ENCODE peak calls at places on chromosomes 5 and 9, in seven cellular contexts. Y is H9, H is mesendoderm, M is neuronal stem cell, S is IMR-90, C is H1, D is trophoblast cell. X is an unnamed sample.
A peak's percentile ranks its signal among the peaks of the same experiment; 100 is the strongest.

GRCh38 chr9:136692190-136693134 is 5.2 kb upstream of the AGPAT2 start:
- DNase-seq in Y (no peak), S (no peak), M (no peak), H (no peak), D (no peak), C (peak; percentile 41), X (no peak)

GRCh38 chr5:12614608-12615007 is 710.4 kb upstream of the CTNND2 start:
- DNase-seq in M (no peak), D (no peak), H (no peak), C (no peak), S (no peak), Y (no peak), X (no peak)

GRCh38 chr5:179805070-179805528 is 1.6 kb downstream of the MGAT4B start:
- DNase-seq in C (no peak), H (no peak), Y (no peak), M (no peak), D (no peak), S (no peak), X (no peak)

GRCh38 chr5:16809816-16810502 is 126.1 kb downstream of the MYO10 start:
- DNase-seq in D (peak; percentile 62), H (no peak), C (no peak), S (peak; percentile 49), M (no peak), Y (no peak), X (peak; percentile 85)

GRCh38 chr9:79572891-79573696 is 1.3 kb downstream of the TLE4 start:
- DNase-seq in D (peak; percentile 24), S (no peak), H (peak; percentile 27), C (peak; percentile 66), M (no peak), Y (peak; percentile 34), X (peak; percentile 53)

GRCh38 chr5:177189416-177189815 is 55.8 kb downstream of the NSD1 start:
- DNase-seq in S (peak; percentile 51), H (no peak), M (no peak), C (no peak), Y (no peak), D (no peak), X (peak; percentile 23)

GRCh38 chr5:79567926-79568549 is 44.2 kb upstream of the TENT2 start:
- DNase-seq in Y (no peak), D (peak; percentile 15), S (peak; percentile 57), M (no peak), H (no peak), C (no peak), X (no peak)

GRCh38 chr5:156208271-156208670 is 118.7 kb upstream of the SGCD start:
- DNase-seq in C (no peak), M (peak; percentile 46), Y (no peak), D (no peak), H (peak; percentile 54), S (peak; percentile 33), X (peak; percentile 14)

GRCh38 chr5:119368238-119368630 is 12.4 kb downstream of the TNFAIP8 start:
- DNase-seq in Y (no peak), H (no peak), D (no peak), S (no peak), M (no peak), C (no peak), X (no peak)

GRCh38 chr5:126513703-126514102 is 81.3 kb downstream of the ALDH7A1 start:
- DNase-seq in S (peak; percentile 17), H (no peak), Y (no peak), M (no peak), C (no peak), D (no peak), X (no peak)

GRCh38 chr5:126514159-126515141 is 80.6 kb downstream of the ALDH7A1 start:
- DNase-seq in H (peak; percentile 32), Y (no peak), C (peak; percentile 19), M (no peak), S (peak; percentile 75), D (peak; percentile 64), X (peak; percentile 77)

GRCh38 chr5:126513302-126513701 is 81.7 kb downstream of the ALDH7A1 start:
- DNase-seq in C (no peak), H (no peak), Y (no peak), S (no peak), D (no peak), M (no peak), X (no peak)

GRCh38 chr5:126511961-126512360 is 83.1 kb downstream of the ALDH7A1 start:
- DNase-seq in C (peak; percentile 14), H (no peak), M (no peak), S (no peak), D (no peak), Y (no peak), X (no peak)

GRCh38 chr5:126512451-126512850 is 82.6 kb downstream of the ALDH7A1 start:
- DNase-seq in D (no peak), H (no peak), M (no peak), S (no peak), Y (no peak), C (no peak), X (no peak)
- H2AK5ac ChIP-seq in D (no peak overlapping the region), H (no peak overlapping the region), M (no peak overlapping the region), S (no peak overlapping the region), Y (no peak overlapping the region), C (no peak overlapping the region), X (no peak overlapping the region)

GRCh38 chr9:132670816-132671371 is 630 bp downstream of the GTF3C4 start:
- DNase-seq in H (peak; percentile 72), S (peak; percentile 13), Y (peak; percentile 57), D (no peak), M (peak; percentile 41), C (peak; percentile 60), X (peak; percentile 80)

GRCh38 chr9:132670359-132670815 is at the start of gene GTF3C4:
- DNase-seq in Y (no peak), M (peak; percentile 92), S (peak; percentile 12), D (peak; percentile 53), C (peak; percentile 93), H (no peak), X (peak; percentile 63)

GRCh38 chr9:132669636-132670358 is at the start of gene DDX31:
- DNase-seq in D (peak; percentile 72), C (peak; percentile 85), M (peak; percentile 56), H (peak; percentile 91), S (peak; percentile 76), Y (peak; percentile 86), X (peak; percentile 90)

GRCh38 chr9:132671620-132672412 is 1.6 kb downstream of the GTF3C4 start:
- DNase-seq in Y (no peak), S (peak; percentile 47), H (no peak), M (no peak), C (no peak), D (no peak), X (peak; percentile 57)

GRCh38 chr9:132669329-132669635 is 501 bp downstream of the DDX31 start:
- DNase-seq in C (no peak), H (no peak), S (no peak), M (no peak), Y (no peak), D (no peak), X (no peak)
- H2BK5ac ChIP-seq in C (peak overlapping the region; percentile 98), H (peak overlapping the region; percentile 98), S (peak overlapping the region; percentile 88), M (peak overlapping the region; percentile 96), Y (no peak overlapping the region), D (peak overlapping the region; percentile 83), X (no peak overlapping the region)

GRCh38 chr5:181184845-181185216 is 20.2 kb downstream of the TRIM7 start:
- DNase-seq in Y (no peak), C (no peak), D (no peak), M (no peak), H (no peak), S (no peak), X (no peak)
- H3K9ac ChIP-seq in Y (no peak overlapping the region), C (no peak overlapping the region), D (no peak overlapping the region), M (no peak overlapping the region), H (no peak overlapping the region), S (no peak overlapping the region), X (peak overlapping the region; percentile 95)

GRCh38 chr5:74465724-74466123 is 174.8 kb downstream of the ENC1 start:
- DNase-seq in Y (no peak), H (no peak), M (no peak), C (no peak), D (no peak), S (no peak), X (no peak)

GRCh38 chr5:74459984-74460383 is 180.5 kb downstream of the ENC1 start:
- DNase-seq in H (no peak), D (no peak), C (no peak), Y (no peak), M (no peak), S (no peak), X (no peak)

GRCh38 chr5:74468421-74468820 is 172.1 kb downstream of the ENC1 start:
- DNase-seq in S (no peak), C (no peak), H (no peak), D (peak; percentile 9), Y (no peak), M (no peak), X (no peak)

GRCh38 chr5:74462356-74462755 is 178.2 kb downstream of the ENC1 start:
- DNase-seq in Y (no peak), S (no peak), M (no peak), D (peak; percentile 52), H (no peak), C (no peak), X (no peak)

GRCh38 chr5:74464512-74465209 is 175.9 kb downstream of the ENC1 start:
- DNase-seq in Y (no peak), D (no peak), S (peak; percentile 2), H (no peak), C (no peak), M (no peak), X (peak; percentile 22)
- H2AK5ac ChIP-seq in Y (no peak overlapping the region), D (no peak overlapping the region), S (no peak overlapping the region), H (no peak overlapping the region), C (no peak overlapping the region), M (no peak overlapping the region), X (no peak overlapping the region)

DNA sequence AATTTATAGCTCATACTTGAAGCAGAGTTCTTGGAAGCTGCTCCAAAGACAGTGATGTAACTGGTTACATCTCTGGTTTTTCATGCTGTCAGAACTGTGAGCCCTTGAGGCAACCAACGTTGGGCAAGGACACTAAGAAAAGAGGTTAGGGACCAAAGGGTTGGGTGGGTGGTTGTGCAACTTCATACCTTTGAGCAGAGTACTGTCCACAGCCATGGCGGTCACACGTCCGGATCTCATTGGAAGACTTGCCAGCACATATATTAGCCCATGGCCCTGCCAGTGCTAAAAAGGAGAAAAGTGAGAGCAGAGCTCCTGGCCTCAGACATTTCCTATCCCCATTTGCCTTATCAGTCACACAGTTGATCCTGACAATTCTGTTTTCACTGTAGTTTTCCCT is 2.1 kb downstream of the LECT2 start:
- DNase-seq in D (no peak), C (no peak), Y (no peak), M (no peak), S (no peak), H (no peak), X (no peak)
- H2BK5ac ChIP-seq in D (no peak overlapping the region), C (no peak overlapping the region), Y (no peak overlapping the region), M (no peak overlapping the region), S (no peak overlapping the region), H (no peak overlapping the region), X (no peak overlapping the region)

DNA sequence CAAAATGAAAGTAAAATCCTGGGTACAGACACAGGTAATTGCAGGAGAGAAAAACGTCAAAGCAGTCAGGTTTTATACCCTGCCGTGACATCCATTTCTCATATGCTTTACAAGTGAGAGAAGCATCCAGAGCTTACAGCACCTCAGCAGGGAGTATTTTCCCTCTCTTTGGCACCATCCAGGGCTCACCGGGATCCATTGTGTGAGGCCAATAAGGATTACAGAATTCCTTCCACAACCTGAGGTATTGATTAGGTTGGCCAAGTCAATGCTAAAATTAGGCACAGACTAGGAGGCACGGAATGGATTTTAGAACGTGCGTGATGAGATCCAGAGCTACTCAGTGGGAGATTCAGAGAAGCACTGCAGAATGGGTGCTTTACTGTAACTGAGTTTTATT is 296.6 kb downstream of the FBXL7 start:
- DNase-seq in D (no peak), Y (no peak), H (peak; percentile 52), M (no peak), C (no peak), S (no peak), X (no peak)
- H3K9ac ChIP-seq in D (no peak overlapping the region), Y (no peak overlapping the region), H (no peak overlapping the region), M (no peak overlapping the region), C (no peak overlapping the region), S (no peak overlapping the region), X (no peak overlapping the region)